ENCODE peak calls at places on chromosomes 1 and 21, in seven cellular contexts. R is hepatocyte, M is DND-41, P is transverse colon, T is left ventricle myocardium inferior, E is gastrocnemius medialis, N is endodermal cell. B is an unnamed sample.
A peak's percentile ranks its signal among the peaks of the same experiment; 100 is the strongest.

GRCh38 chr1:246067432-246068021 is 439.6 kb downstream of the SMYD3 start:
- DNase-seq in R (no peak), M (no peak), P (no peak), T (no peak), E (no peak), N (peak; percentile 54), B (no peak)

GRCh38 chr1:5970623-5971273 is 21.5 kb downstream of the NPHP4 start:
- DNase-seq in R (no peak), M (no peak), P (no peak), T (no peak), E (no peak), N (no peak), B (no peak)

GRCh38 chr1:93847811-93848288 is 31.2 kb downstream of the DNTTIP2 start:
- DNase-seq in R (peak; percentile 77), M (peak; percentile 83), P (peak; percentile 73), T (peak; percentile 70), E (peak; percentile 34), N (peak; percentile 84), B (peak; percentile 80)

GRCh38 chr1:229027622-229028182 is 243.2 kb upstream of the RAB4A start:
- DNase-seq in R (peak; percentile 59), M (peak; percentile 56), P (peak; percentile 34), T (no peak), E (no peak), N (peak; percentile 79), B (no peak)

GRCh38 chr1:53698381-53698980 is 40.5 kb downstream of the GLIS1 start:
- DNase-seq in R (no peak), M (no peak), P (no peak), T (no peak), E (no peak), N (no peak), B (no peak)

GRCh38 chr21:36553406-36553805 is 73.5 kb upstream of the CLDN14 start:
- DNase-seq in R (no peak), M (no peak), P (no peak), T (no peak), E (no peak), N (no peak), B (no peak)

GRCh38 chr1:5565281-5565680 is 426.9 kb downstream of the NPHP4 start:
- DNase-seq in R (no peak), M (no peak), P (no peak), T (no peak), E (no peak), N (no peak), B (no peak)

GRCh38 chr1:229855999-229856650 is 210.9 kb upstream of the GALNT2 start:
- DNase-seq in R (no peak), M (peak; percentile 80), P (peak; percentile 50), T (no peak), E (no peak), N (no peak), B (no peak)

GRCh38 chr21:41280115-41280919 is 36.3 kb upstream of the FAM3B start:
- DNase-seq in R (peak; percentile 59), M (no peak), P (no peak), T (no peak), E (no peak), N (no peak), B (no peak)

GRCh38 chr1:160726498-160727391 is 12.3 kb upstream of the SLAMF7 start:
- DNase-seq in R (peak; percentile 90), M (peak; percentile 80), P (peak; percentile 67), T (no peak), E (peak; percentile 6), N (peak; percentile 89), B (no peak)

GRCh38 chr1:22855668-22856606 is 116.7 kb downstream of the LACTBL1 start:
- DNase-seq in R (no peak), M (no peak), P (no peak), T (no peak), E (no peak), N (no peak), B (no peak)

GRCh38 chr1:156245451-156246232 is 2.2 kb downstream of the PAQR6 start:
- DNase-seq in R (peak; percentile 43), M (no peak), P (peak; percentile 33), T (no peak), E (no peak), N (no peak), B (peak; percentile 85)

GRCh38 chr1:226648421-226648820 is 90.7 kb downstream of the ITPKB start:
- DNase-seq in R (no peak), M (no peak), P (no peak), T (no peak), E (no peak), N (no peak), B (no peak)

GRCh38 chr1:39317910-39318633 is 113.6 kb downstream of the MACF1 start:
- DNase-seq in R (no peak), M (no peak), P (peak; percentile 29), T (no peak), E (no peak), N (peak; percentile 65), B (no peak)

DNA sequence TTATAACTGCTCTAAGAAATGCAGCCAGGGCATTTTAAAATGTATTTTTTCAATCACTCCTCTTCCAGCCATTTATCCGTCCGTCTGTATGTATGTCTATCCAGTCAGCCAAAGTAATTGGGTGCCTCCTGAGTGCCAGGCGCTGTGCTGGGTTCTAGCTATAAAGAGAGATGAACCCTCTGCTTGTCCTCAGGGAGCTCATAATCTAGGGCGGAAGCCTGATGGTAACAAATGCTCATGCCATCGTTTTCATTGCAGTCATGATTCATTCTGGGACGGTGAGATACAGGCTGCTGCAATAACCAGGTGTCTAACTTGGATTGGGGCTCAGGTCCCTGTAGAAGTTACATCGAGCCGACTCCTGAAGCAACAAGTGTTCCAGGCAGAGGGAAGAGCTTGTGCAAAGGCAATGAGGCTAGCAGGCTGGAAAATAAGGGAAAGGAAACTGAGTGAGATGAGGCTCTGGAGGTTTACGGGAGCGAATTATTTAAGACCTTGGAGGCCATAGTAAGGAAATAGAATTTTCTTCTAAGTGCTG is 11.6 kb downstream of the IFI6 start:
- DNase-seq in R (no peak), M (no peak), P (no peak), T (no peak), E (no peak), N (no peak), B (no peak)
- H3K4me3 ChIP-seq in R (peak overlapping the region; percentile 50), M (peak overlapping the region; percentile 60), P (peak overlapping the region; percentile 58), T (peak overlapping the region; percentile 70), E (peak overlapping the region; percentile 50), N (no peak overlapping the region), B (peak overlapping the region; percentile 39)

GRCh38 chr1:200376521-200376920 is 33.3 kb downstream of the ZNF281 start:
- DNase-seq in R (no peak), M (no peak), P (no peak), T (no peak), E (no peak), N (peak; percentile 21), B (no peak)
- H3K27ac ChIP-seq in R (no peak overlapping the region), M (no peak overlapping the region), P (no peak overlapping the region), T (no peak overlapping the region), E (no peak overlapping the region), N (no peak overlapping the region), B (no peak overlapping the region)

GRCh38 chr1:183562701-183563100 is 27.6 kb downstream of the NCF2 start:
- DNase-seq in R (no peak), M (no peak), P (no peak), T (no peak), E (no peak), N (peak; percentile 38), B (no peak)
- H3K36me3 ChIP-seq in R (no peaks in the 10 kb centered on the region), M (no peaks in the 10 kb centered on the region), P (no peaks in the 10 kb centered on the region), T (no peaks in the 10 kb centered on the region), E (no peaks in the 10 kb centered on the region), N (peaks cover 8% of the 10 kb centered on the region), B (peaks cover 94% of the 10 kb centered on the region)

GRCh38 chr21:20661745-20662470 is 336.3 kb upstream of the NCAM2 start:
- DNase-seq in R (no peak), M (no peak), P (no peak), T (no peak), E (no peak), N (peak; percentile 58), B (no peak)
- H3K4me3 ChIP-seq in R (no peak overlapping the region), M (no peak overlapping the region), P (no peak overlapping the region), T (no peak overlapping the region), E (no peak overlapping the region), N (no peak overlapping the region), B (no peak overlapping the region)

GRCh38 chr1:21492171-21492625 is 17.0 kb upstream of the ALPL start:
- DNase-seq in R (no peak), M (no peak), P (no peak), T (no peak), E (no peak), N (peak; percentile 73), B (no peak)

GRCh38 chr1:21490774-21491482 is 18.3 kb upstream of the ALPL start:
- DNase-seq in R (peak; percentile 80), M (peak; percentile 21), P (peak; percentile 21), T (no peak), E (no peak), N (peak; percentile 95), B (no peak)

GRCh38 chr1:21494196-21494595 is 15.0 kb upstream of the ALPL start:
- DNase-seq in R (no peak), M (no peak), P (no peak), T (no peak), E (no peak), N (peak; percentile 53), B (no peak)

GRCh38 chr1:21489146-21489545 is 20.1 kb upstream of the ALPL start:
- DNase-seq in R (no peak), M (no peak), P (no peak), T (no peak), E (no peak), N (no peak), B (no peak)

GRCh38 chr1:21491483-21492170 is 17.6 kb upstream of the ALPL start:
- DNase-seq in R (no peak), M (no peak), P (no peak), T (no peak), E (no peak), N (no peak), B (no peak)
- H3K27ac ChIP-seq in R (no peak overlapping the region), M (no peak overlapping the region), P (no peak overlapping the region), T (peak overlapping the region; percentile 32), E (no peak overlapping the region), N (no peak overlapping the region), B (no peak overlapping the region)

DNA sequence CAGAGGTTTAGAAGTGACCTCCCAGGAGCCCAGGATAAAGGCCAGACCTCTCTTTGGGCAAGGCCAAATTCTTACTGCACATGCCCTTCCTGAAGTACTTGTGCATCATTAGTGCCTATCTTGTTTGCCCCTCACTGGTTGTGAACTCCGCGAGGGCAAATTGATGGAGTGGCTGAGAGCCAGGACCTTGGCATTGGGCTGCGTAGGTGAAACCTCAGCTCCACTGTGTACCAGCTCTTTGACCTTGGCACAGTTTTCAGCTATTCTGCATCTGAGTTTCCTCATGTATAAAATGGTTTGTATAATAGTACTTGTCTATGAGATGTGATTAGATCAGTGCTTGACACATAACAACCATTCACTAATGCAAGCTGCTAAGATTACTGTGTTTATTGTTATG is 11.5 kb downstream of the OTUD3 start:
- DNase-seq in R (no peak), M (no peak), P (no peak), T (no peak), E (no peak), N (no peak), B (no peak)
- H3K36me3 ChIP-seq in R (no peaks in the 10 kb centered on the region), M (peaks cover 80% of the 10 kb centered on the region), P (peaks cover 15% of the 10 kb centered on the region), T (peaks cover 74% of the 10 kb centered on the region), E (peaks cover 60% of the 10 kb centered on the region), N (peaks cover 66% of the 10 kb centered on the region), B (no peaks in the 10 kb centered on the region)

DNA sequence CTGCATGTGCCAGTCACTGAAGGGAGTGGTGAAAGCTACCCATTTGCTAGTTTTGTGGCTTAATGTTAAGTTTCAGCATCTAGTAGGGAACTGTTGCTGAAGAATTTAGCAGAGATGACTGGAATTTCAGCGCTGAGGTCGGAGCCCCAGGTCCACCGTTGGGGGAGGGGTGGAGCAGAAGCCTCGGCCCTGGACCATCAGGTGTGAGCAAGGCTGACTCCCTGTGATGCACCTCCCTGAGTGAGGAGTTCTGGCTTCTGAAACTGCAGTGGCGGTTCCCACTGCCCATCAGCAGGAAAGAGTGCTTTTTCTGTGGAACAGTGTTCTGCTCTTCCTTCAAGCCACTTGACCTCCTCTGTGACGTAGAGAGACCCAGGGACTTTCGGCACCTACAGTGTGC is 1.3 kb downstream of the NOS1AP start:
- DNase-seq in R (peak; percentile 33), M (no peak), P (peak; percentile 25), T (no peak), E (no peak), N (peak; percentile 84), B (no peak)
- H3K4me3 ChIP-seq in R (peak overlapping the region; percentile 95), M (no peak overlapping the region), P (peak overlapping the region; percentile 82), T (peak overlapping the region; percentile 82), E (peak overlapping the region; percentile 72), N (peak overlapping the region; percentile 80), B (peak overlapping the region; percentile 55)